ENCODE peak calls at places on chromosomes 7 and 10, in seven cellular contexts. O is stimulated activated CD4-positive, alpha-beta T cell treated with anti-CD3 and anti-CD28 coated beads, Interleukin-12 subunit alpha, Interleukin-12 subunit beta, amount 100 ng/mL, for 4 hours; W is NCI-H2029; Y is NAMALWA; T is activated CD4-positive, alpha-beta T cell treated with anti-CD3 and anti-CD28 coated beads for 48 hours; N is HuH-7.5; U is spleen. G is an unnamed sample.

GRCh38 chr7:20598479-20599419 is 16.7 kb upstream of the ABCB5 start:
- DNase-seq in O (no peak), W (peak), Y (peak), T (no peak), N (peak), U (no peak), G (no peak)

GRCh38 chr10:94425942-94426341 is 23.6 kb downstream of the TBC1D12 start:
- DNase-seq in O (no peak), W (no peak), Y (no peak), T (no peak), N (no peak), U (no peak), G (no peak)

GRCh38 chr10:59857049-59857448 is 49.3 kb downstream of the CCDC6 start:
- DNase-seq in O (no peak), W (no peak), Y (no peak), T (no peak), N (no peak), U (no peak), G (no peak)

GRCh38 chr7:99083068-99083651 is 60.7 kb downstream of the SMURF1 start:
- DNase-seq in O (no peak), W (no peak), Y (no peak), T (no peak), N (no peak), U (no peak), G (no peak)

GRCh38 chr10:811781-812180 is 119.7 kb downstream of the LARP4B start:
- DNase-seq in O (no peak), W (no peak), Y (no peak), T (no peak), N (no peak), U (no peak), G (no peak)

GRCh38 chr7:47194516-47194915 is 387.4 kb downstream of the TNS3 start:
- DNase-seq in O (no peak), W (no peak), Y (no peak), T (no peak), N (no peak), U (no peak), G (no peak)

GRCh38 chr10:103605359-103606156 is 112.1 kb downstream of the NEURL1 start:
- DNase-seq in O (peak), W (no peak), Y (peak), T (peak), N (peak), U (no peak), G (peak)

GRCh38 chr7:118185163-118185860 is 1.3 kb downstream of the LSM8 start:
- DNase-seq in O (no peak), W (no peak), Y (peak), T (no peak), N (no peak), U (no peak), G (no peak)

GRCh38 chr10:29377333-29377961 is 88.6 kb downstream of the LYZL1 start:
- DNase-seq in O (no peak), W (no peak), Y (peak), T (no peak), N (no peak), U (no peak), G (peak)

GRCh38 chr7:36683695-36684357 is 40.5 kb downstream of the AOAH start:
- DNase-seq in O (no peak), W (no peak), Y (no peak), T (peak), N (no peak), U (no peak), G (peak)

GRCh38 chr7:70571403-70571911 is 560.5 kb upstream of the GALNT17 start:
- DNase-seq in O (no peak), W (no peak), Y (no peak), T (no peak), N (no peak), U (no peak), G (no peak)

GRCh38 chr10:86229811-86230409 is 136.7 kb downstream of the GRID1 start:
- DNase-seq in O (no peak), W (no peak), Y (no peak), T (no peak), N (no peak), U (no peak), G (no peak)

GRCh38 chr10:111784386-111784785 is 399.2 kb downstream of the GPAM start:
- DNase-seq in O (no peak), W (no peak), Y (no peak), T (no peak), N (no peak), U (no peak), G (no peak)

GRCh38 chr10:30782543-30783461 is 153.2 kb upstream of the LYZL2 start:
- DNase-seq in O (no peak), W (no peak), Y (no peak), T (no peak), N (no peak), U (no peak), G (no peak)

GRCh38 chr10:11603741-11604140 is 7.7 kb downstream of the USP6NL start:
- DNase-seq in O (no peak), W (no peak), Y (no peak), T (no peak), N (no peak), U (no peak), G (no peak)

GRCh38 chr7:82221152-82221674 is 222.4 kb downstream of the CACNA2D1 start:
- DNase-seq in O (no peak), W (no peak), Y (no peak), T (no peak), N (no peak), U (no peak), G (no peak)

GRCh38 chr7:125984795-125985194 is 1055.2 kb upstream of the POT1 start:
- DNase-seq in O (no peak), W (no peak), Y (no peak), T (no peak), N (no peak), U (no peak), G (no peak)

GRCh38 chr7:53596230-53596629 is 560.8 kb downstream of the POM121L12 start:
- DNase-seq in O (no peak), W (peak), Y (no peak), T (no peak), N (no peak), U (no peak), G (no peak)

GRCh38 chr10:119602241-119603095 is 5.7 kb upstream of the TIAL1 start:
- DNase-seq in O (no peak), W (no peak), Y (peak), T (peak), N (no peak), U (peak), G (peak)

GRCh38 chr7:135512135-135512887 is 2.4 kb upstream of the CNOT4 start:
- DNase-seq in O (no peak), W (peak), Y (peak), T (peak), N (peak), U (no peak), G (no peak)

GRCh38 chr10:73554729-73555128 is 36.4 kb downstream of the USP54 start:
- DNase-seq in O (no peak), W (no peak), Y (no peak), T (no peak), N (no peak), U (no peak), G (no peak)

GRCh38 chr10:115937756-115938032 is 335.3 kb downstream of the GFRA1 start:
- DNase-seq in O (no peak), W (no peak), Y (no peak), T (no peak), N (no peak), U (no peak), G (no peak)

GRCh38 chr7:142231716-142232115 is 26.1 kb downstream of the PRSS58 start:
- DNase-seq in O (no peak), W (no peak), Y (peak), T (no peak), N (peak), U (no peak), G (no peak)

GRCh38 chr7:151142686-151143040 is 24.8 kb downstream of the GBX1 start:
- DNase-seq in O (no peak), W (no peak), Y (no peak), T (no peak), N (no peak), U (peak), G (no peak)

GRCh38 chr7:63072806-63073205 is 925.8 kb upstream of the ZNF722 start:
- DNase-seq in O (no peak), W (no peak), Y (no peak), T (no peak), N (no peak), U (no peak), G (no peak)

GRCh38 chr10:34988397-34989067 is 101.6 kb downstream of the CUL2 start:
- DNase-seq in O (no peak), W (no peak), Y (no peak), T (no peak), N (no peak), U (no peak), G (no peak)

GRCh38 chr10:77675347-77675746 is 37.7 kb upstream of the KCNMA1 start:
- DNase-seq in O (no peak), W (no peak), Y (no peak), T (no peak), N (no peak), U (no peak), G (no peak)

GRCh38 chr7:103867874-103868273 is 121.6 kb downstream of the RELN start:
- DNase-seq in O (no peak), W (no peak), Y (no peak), T (no peak), N (no peak), U (no peak), G (no peak)

GRCh38 chr10:3472705-3473078 is 300.1 kb upstream of the PITRM1 start:
- DNase-seq in O (no peak), W (no peak), Y (no peak), T (no peak), N (no peak), U (no peak), G (no peak)

GRCh38 chr7:27110163-27110976 is 7.9 kb upstream of the HOXA2 start:
- DNase-seq in O (no peak), W (no peak), Y (no peak), T (no peak), N (no peak), U (no peak), G (no peak)

GRCh38 chr10:20287951-20288350 is 471.7 kb downstream of the PLXDC2 start:
- DNase-seq in O (no peak), W (no peak), Y (no peak), T (no peak), N (no peak), U (no peak), G (no peak)

GRCh38 chr10:129607607-129608006 is 140.6 kb downstream of the MGMT start:
- DNase-seq in O (no peak), W (no peak), Y (no peak), T (no peak), N (no peak), U (no peak), G (no peak)

GRCh38 chr7:116952640-116953371 is 495 bp upstream of the ST7 start:
- DNase-seq in O (no peak), W (no peak), Y (peak), T (no peak), N (peak), U (no peak), G (no peak)

GRCh38 chr10:74223755-74224530 is 72.9 kb downstream of the ADK start:
- DNase-seq in O (no peak), W (no peak), Y (no peak), T (peak), N (no peak), U (no peak), G (peak)